ENCODE peak calls at places on chromosome 16, in ten cellular contexts. A is psoas muscle, G is neural progenitor cell, E is fibroblast of lung, B is Caco-2, Y is thoracic aorta, Q is Panc1, T is neuronal stem cell, D is pancreas, C is cardiac muscle cell. X is an unnamed sample.

GRCh38 chr16:11326084-11326736 is 19.0 kb upstream of the RMI2 start:
- DNase-seq in A (no peak), G (no peak), E (no peak), B (no peak), Y (no peak), Q (no peak), T (no peak), D (no peak), C (no peak), X (no peak)

GRCh38 chr16:50868577-50868976 is 126.7 kb downstream of the CYLD start:
- DNase-seq in A (no peak), G (no peak), E (no peak), B (no peak), Y (no peak), Q (no peak), T (no peak), D (no peak), C (no peak), X (no peak)

GRCh38 chr16:28946681-28947080 is 4.1 kb upstream of the NFATC2IP start:
- DNase-seq in A (no peak), G (no peak), E (no peak), B (no peak), Y (no peak), Q (no peak), T (no peak), D (no peak), C (no peak), X (no peak)

GRCh38 chr16:2205967-2206313 is 686 bp downstream of the MLST8 start:
- DNase-seq in A (no peak), G (peak; percentile 69), E (no peak), B (no peak), Y (no peak), Q (no peak), T (no peak), D (peak; percentile 49), C (no peak), X (no peak)

GRCh38 chr16:88815901-88816589 is 4.3 kb upstream of the APRT start:
- DNase-seq in A (no peak), G (peak; percentile 72), E (no peak), B (no peak), Y (no peak), Q (no peak), T (no peak), D (no peak), C (peak; percentile 45), X (peak; percentile 64)

GRCh38 chr16:83977056-83977815 is 9.2 kb downstream of the NECAB2 start:
- DNase-seq in A (no peak), G (no peak), E (no peak), B (no peak), Y (no peak), Q (no peak), T (no peak), D (no peak), C (no peak), X (no peak)

GRCh38 chr16:80147021-80147680 is 393.6 kb upstream of the DYNLRB2 start:
- DNase-seq in A (no peak), G (no peak), E (peak; percentile 33), B (no peak), Y (no peak), Q (no peak), T (no peak), D (no peak), C (no peak), X (no peak)

GRCh38 chr16:47143677-47144558 is at the start of gene NETO2:
- DNase-seq in A (peak; percentile 47), G (peak; percentile 88), E (peak; percentile 62), B (peak; percentile 53), Y (no peak), Q (no peak), T (peak; percentile 52), D (peak; percentile 51), C (peak; percentile 80), X (peak; percentile 80)

GRCh38 chr16:26816266-26816665 is 250.5 kb upstream of the C16orf82 start:
- DNase-seq in A (no peak), G (no peak), E (no peak), B (no peak), Y (no peak), Q (no peak), T (no peak), D (no peak), C (no peak), X (no peak)

GRCh38 chr16:88310796-88311605 is 71.8 kb upstream of the ZNF469 start:
- DNase-seq in A (peak; percentile 8), G (no peak), E (no peak), B (no peak), Y (no peak), Q (no peak), T (no peak), D (no peak), C (no peak), X (no peak)

GRCh38 chr16:72850863-72851262 is 197.1 kb downstream of the ZFHX3 start:
- DNase-seq in A (no peak), G (no peak), E (peak; percentile 35), B (no peak), Y (peak; percentile 51), Q (no peak), T (no peak), D (no peak), C (no peak), X (no peak)

GRCh38 chr16:76897816-76898215 is 293.2 kb upstream of the MON1B start:
- DNase-seq in A (no peak), G (no peak), E (no peak), B (no peak), Y (no peak), Q (no peak), T (no peak), D (no peak), C (no peak), X (no peak)

GRCh38 chr16:57283956-57284205 is 591 bp downstream of the PLLP start:
- DNase-seq in A (no peak), G (no peak), E (no peak), B (no peak), Y (no peak), Q (no peak), T (no peak), D (no peak), C (no peak), X (no peak)

GRCh38 chr16:57283214-57283955 is 1.1 kb downstream of the PLLP start:
- DNase-seq in A (no peak), G (no peak), E (no peak), B (peak; percentile 73), Y (no peak), Q (no peak), T (no peak), D (peak; percentile 66), C (no peak), X (no peak)

GRCh38 chr16:57284206-57284951 is at the start of gene PLLP:
- DNase-seq in A (no peak), G (peak; percentile 69), E (peak; percentile 17), B (peak; percentile 77), Y (no peak), Q (no peak), T (no peak), D (peak; percentile 47), C (peak; percentile 57), X (peak; percentile 76)

GRCh38 chr16:57284952-57285263 is 436 bp upstream of the PLLP start:
- DNase-seq in A (no peak), G (no peak), E (no peak), B (no peak), Y (no peak), Q (no peak), T (no peak), D (no peak), C (no peak), X (no peak)

DNA sequence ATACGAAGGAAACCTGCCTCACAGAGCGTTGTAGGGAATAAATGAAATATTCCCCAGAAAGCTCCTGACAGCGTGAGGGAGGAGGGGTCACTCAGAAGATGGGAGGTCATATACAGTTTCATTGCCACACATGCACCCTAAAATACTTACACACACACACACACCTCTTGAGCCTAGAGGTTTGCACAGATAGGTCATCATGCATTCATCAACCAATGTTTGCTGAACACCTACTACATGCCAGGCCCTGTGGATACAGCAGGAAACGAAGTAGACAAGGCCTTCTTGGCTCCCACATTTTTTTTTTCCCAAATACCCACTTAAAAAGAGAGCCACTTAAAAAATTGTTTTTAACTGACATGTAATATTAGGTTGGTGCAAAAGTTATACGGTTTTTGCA is 907 bp upstream of the PLLP start:
- DNase-seq in A (no peak), G (no peak), E (no peak), B (no peak), Y (no peak), Q (no peak), T (no peak), D (no peak), C (no peak), X (no peak)
- H3K4me3 ChIP-seq in A (no peak overlapping the region), G (peak overlapping the region; percentile 72), E (no peak overlapping the region), B (no peak overlapping the region), Y (no peak overlapping the region), Q (peak overlapping the region; percentile 56), T (no peak overlapping the region), D (no peak overlapping the region), C (no peak overlapping the region), X (peak overlapping the region; percentile 65)

GRCh38 chr16:85623997-85624601 is 11.0 kb downstream of the GSE1 start:
- DNase-seq in A (no peak), G (no peak), E (no peak), B (no peak), Y (no peak), Q (no peak), T (no peak), D (no peak), C (no peak), X (no peak)
- H3K4me3 ChIP-seq in A (no peak overlapping the region), G (no peak overlapping the region), E (no peak overlapping the region), B (no peak overlapping the region), Y (no peak overlapping the region), Q (no peak overlapping the region), T (no peak overlapping the region), D (no peak overlapping the region), C (no peak overlapping the region), X (no peak overlapping the region)

DNA sequence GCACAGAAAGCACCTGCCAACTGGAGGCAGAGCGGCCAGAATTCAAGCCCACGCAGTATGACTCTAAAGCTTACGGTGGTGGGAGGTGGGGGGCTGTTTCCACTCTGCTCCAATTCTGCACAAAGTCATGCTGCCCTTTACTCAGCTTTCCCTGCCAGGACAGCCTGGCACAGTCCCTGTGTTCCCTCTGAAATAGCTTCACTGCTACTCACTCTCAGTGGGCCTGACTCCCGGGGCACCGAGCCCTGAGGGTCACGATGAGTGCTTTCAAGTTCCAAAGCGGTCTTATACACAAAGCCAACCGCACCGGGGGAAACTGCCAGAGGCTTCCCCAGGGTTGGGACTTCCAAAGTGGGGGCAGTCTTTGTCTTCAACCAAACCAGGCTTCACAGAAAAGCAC is 306.1 kb upstream of the XYLT1 start:
- DNase-seq in A (no peak), G (no peak), E (peak; percentile 48), B (no peak), Y (no peak), Q (no peak), T (no peak), D (no peak), C (no peak), X (no peak)
- H3K4me3 ChIP-seq in A (no peak overlapping the region), G (no peak overlapping the region), E (no peak overlapping the region), B (no peak overlapping the region), Y (no peak overlapping the region), Q (no peak overlapping the region), T (no peak overlapping the region), D (no peak overlapping the region), C (no peak overlapping the region), X (no peak overlapping the region)

DNA sequence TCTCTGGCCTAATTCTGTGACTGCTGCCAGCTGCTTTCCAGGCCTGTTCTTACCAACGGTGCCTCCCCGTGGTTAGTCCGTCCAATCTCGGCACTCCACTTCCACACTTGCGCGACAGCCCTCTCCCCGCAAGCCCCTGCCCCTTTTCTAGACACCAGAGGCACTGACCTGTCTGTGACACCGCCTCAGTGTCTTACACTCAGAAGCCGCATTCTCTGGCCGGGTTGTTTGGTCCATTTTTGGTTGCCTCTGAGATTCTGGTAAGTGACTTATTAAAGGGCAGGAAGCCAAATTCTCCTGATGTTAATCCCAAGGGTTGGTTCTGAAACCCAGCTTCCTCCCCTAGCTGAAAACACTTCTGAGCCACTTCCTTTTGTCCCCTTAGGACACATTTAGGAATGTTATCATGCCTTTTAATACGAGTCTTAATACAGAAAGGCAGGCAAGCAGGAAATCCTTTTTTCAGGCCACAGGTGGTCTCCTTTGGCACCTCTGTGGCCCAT is 1.2 kb upstream of the AKTIP start:
- DNase-seq in A (peak; percentile 49), G (peak; percentile 42), E (peak; percentile 71), B (no peak), Y (peak; percentile 47), Q (no peak), T (no peak), D (peak; percentile 60), C (peak; percentile 27), X (no peak)
- H3K4me3 ChIP-seq in A (peak overlapping the region; percentile 87), G (peak overlapping the region; percentile 97), E (peak overlapping the region; percentile 60), B (peak overlapping the region; percentile 48), Y (peak overlapping the region; percentile 90), Q (peak overlapping the region; percentile 49), T (peak overlapping the region; percentile 37), D (peak overlapping the region; percentile 42), C (peak overlapping the region; percentile 28), X (peak overlapping the region; percentile 14)